ENCODE peak calls at places on chromosomes 1 and 21, in five cellular contexts. One of them, this sample, is unnamed.

GRCh38 chr1:13697738-13698137 is 2.2 kb upstream of the PRDM2 start:
- DNase-seq in colonic mucosa: no peak
- DNase-seq in tibial artery: no peak
- DNase-seq in ovary: no peak
- DNase-seq in fibroblast of mammary gland: no peak
- DNase-seq in this sample: no peak

GRCh38 chr1:7278045-7278444 is 492.8 kb downstream of the CAMTA1 start:
- DNase-seq in colonic mucosa: peak
- DNase-seq in tibial artery: no peak
- DNase-seq in ovary: no peak
- DNase-seq in fibroblast of mammary gland: no peak
- DNase-seq in this sample: no peak

GRCh38 chr1:62904537-62904936 is 120.6 kb downstream of the ATG4C start:
- DNase-seq in colonic mucosa: no peak
- DNase-seq in tibial artery: no peak
- DNase-seq in ovary: no peak
- DNase-seq in fibroblast of mammary gland: no peak
- DNase-seq in this sample: no peak

GRCh38 chr1:109634292-109634691 is 14.7 kb downstream of the AMPD2 start:
- DNase-seq in colonic mucosa: no peak
- DNase-seq in tibial artery: peak
- DNase-seq in ovary: no peak
- DNase-seq in fibroblast of mammary gland: no peak
- DNase-seq in this sample: peak

GRCh38 chr1:11650331-11650991 is 3.8 kb downstream of the FBXO2 start:
- DNase-seq in colonic mucosa: peak
- DNase-seq in tibial artery: peak
- DNase-seq in ovary: peak
- DNase-seq in fibroblast of mammary gland: peak
- DNase-seq in this sample: peak

GRCh38 chr1:64038965-64039926 is 164.2 kb upstream of the UBE2U start:
- DNase-seq in colonic mucosa: peak
- DNase-seq in tibial artery: peak
- DNase-seq in ovary: no peak
- DNase-seq in fibroblast of mammary gland: peak
- DNase-seq in this sample: peak

GRCh38 chr1:236144446-236145150 is 2.3 kb downstream of the GPR137B start:
- DNase-seq in colonic mucosa: no peak
- DNase-seq in tibial artery: no peak
- DNase-seq in ovary: no peak
- DNase-seq in fibroblast of mammary gland: no peak
- DNase-seq in this sample: no peak

GRCh38 chr1:2072109-2072806 is 22.0 kb downstream of the PRKCZ start:
- DNase-seq in colonic mucosa: peak
- DNase-seq in tibial artery: no peak
- DNase-seq in ovary: no peak
- DNase-seq in fibroblast of mammary gland: no peak
- DNase-seq in this sample: no peak

GRCh38 chr1:28421744-28422143 is 52.2 kb downstream of the PHACTR4 start:
- DNase-seq in colonic mucosa: no peak
- DNase-seq in tibial artery: no peak
- DNase-seq in ovary: no peak
- DNase-seq in fibroblast of mammary gland: no peak
- DNase-seq in this sample: no peak

GRCh38 chr1:66337249-66337648 is 196.7 kb upstream of the SGIP1 start:
- DNase-seq in colonic mucosa: no peak
- DNase-seq in tibial artery: no peak
- DNase-seq in ovary: no peak
- DNase-seq in fibroblast of mammary gland: no peak
- DNase-seq in this sample: no peak

GRCh38 chr1:202317941-202318925 is 23.5 kb downstream of the UBE2T start:
- DNase-seq in colonic mucosa: no peak
- DNase-seq in tibial artery: peak
- DNase-seq in ovary: no peak
- DNase-seq in fibroblast of mammary gland: no peak
- DNase-seq in this sample: no peak

GRCh38 chr1:245956225-245956624 is 550.9 kb downstream of the SMYD3 start:
- DNase-seq in colonic mucosa: no peak
- DNase-seq in tibial artery: no peak
- DNase-seq in ovary: no peak
- DNase-seq in fibroblast of mammary gland: no peak
- DNase-seq in this sample: no peak

GRCh38 chr1:23344111-23344986 is at the start of gene HNRNPR:
- DNase-seq in colonic mucosa: peak
- DNase-seq in tibial artery: peak
- DNase-seq in ovary: peak
- DNase-seq in fibroblast of mammary gland: peak
- DNase-seq in this sample: peak
- TF ChIP-seq CTCF in colonic mucosa: no peak
- TF ChIP-seq CTCF in tibial artery: no peak
- TF ChIP-seq CTCF in ovary: peak
- TF ChIP-seq CTCF in fibroblast of mammary gland: no peak
- TF ChIP-seq CTCF in this sample: peak

GRCh38 chr1:117189726-117190125 is 21.0 kb downstream of the VTCN1 start:
- DNase-seq in colonic mucosa: no peak
- DNase-seq in tibial artery: no peak
- DNase-seq in ovary: no peak
- DNase-seq in fibroblast of mammary gland: no peak
- DNase-seq in this sample: no peak

GRCh38 chr1:117188268-117189108 is 22.2 kb downstream of the VTCN1 start:
- DNase-seq in colonic mucosa: no peak
- DNase-seq in tibial artery: no peak
- DNase-seq in ovary: no peak
- DNase-seq in fibroblast of mammary gland: peak
- DNase-seq in this sample: no peak

DNA sequence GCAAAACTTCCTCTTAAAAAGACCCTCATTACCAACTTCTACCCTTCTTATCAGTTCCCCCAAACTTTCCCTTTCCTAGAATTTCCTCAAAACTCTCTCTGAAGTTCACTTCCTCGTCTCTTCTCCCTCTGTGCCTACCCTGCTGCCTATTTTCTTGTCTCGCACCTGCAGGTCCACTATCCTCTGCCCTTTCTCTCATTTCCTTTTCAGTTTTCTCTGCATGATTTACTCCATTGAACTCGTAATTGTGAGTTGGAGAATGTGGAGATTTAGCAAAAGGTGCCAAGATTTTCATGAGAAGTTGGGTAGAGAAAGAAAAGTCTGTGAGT is 21.7 kb downstream of the VTCN1 start:
- DNase-seq in colonic mucosa: no peak
- DNase-seq in tibial artery: no peak
- DNase-seq in ovary: no peak
- DNase-seq in fibroblast of mammary gland: no peak
- DNase-seq in this sample: no peak
- TF ChIP-seq CTCF in colonic mucosa: no peak
- TF ChIP-seq CTCF in tibial artery: no peak
- TF ChIP-seq CTCF in ovary: no peak
- TF ChIP-seq CTCF in fibroblast of mammary gland: no peak
- TF ChIP-seq CTCF in this sample: no peak

GRCh38 chr21:39098696-39099111 is 84.5 kb downstream of the PSMG1 start:
- DNase-seq in colonic mucosa: no peak
- DNase-seq in tibial artery: peak
- DNase-seq in ovary: no peak
- DNase-seq in fibroblast of mammary gland: no peak
- DNase-seq in this sample: no peak

GRCh38 chr21:39097981-39098380 is 85.3 kb downstream of the PSMG1 start:
- DNase-seq in colonic mucosa: no peak
- DNase-seq in tibial artery: peak
- DNase-seq in ovary: no peak
- DNase-seq in fibroblast of mammary gland: no peak
- DNase-seq in this sample: no peak

GRCh38 chr21:39096754-39097153 is 86.5 kb downstream of the PSMG1 start:
- DNase-seq in colonic mucosa: no peak
- DNase-seq in tibial artery: peak
- DNase-seq in ovary: no peak
- DNase-seq in fibroblast of mammary gland: no peak
- DNase-seq in this sample: no peak

GRCh38 chr21:39095681-39096080 is 87.6 kb downstream of the PSMG1 start:
- DNase-seq in colonic mucosa: no peak
- DNase-seq in tibial artery: peak
- DNase-seq in ovary: no peak
- DNase-seq in fibroblast of mammary gland: no peak
- DNase-seq in this sample: no peak

DNA sequence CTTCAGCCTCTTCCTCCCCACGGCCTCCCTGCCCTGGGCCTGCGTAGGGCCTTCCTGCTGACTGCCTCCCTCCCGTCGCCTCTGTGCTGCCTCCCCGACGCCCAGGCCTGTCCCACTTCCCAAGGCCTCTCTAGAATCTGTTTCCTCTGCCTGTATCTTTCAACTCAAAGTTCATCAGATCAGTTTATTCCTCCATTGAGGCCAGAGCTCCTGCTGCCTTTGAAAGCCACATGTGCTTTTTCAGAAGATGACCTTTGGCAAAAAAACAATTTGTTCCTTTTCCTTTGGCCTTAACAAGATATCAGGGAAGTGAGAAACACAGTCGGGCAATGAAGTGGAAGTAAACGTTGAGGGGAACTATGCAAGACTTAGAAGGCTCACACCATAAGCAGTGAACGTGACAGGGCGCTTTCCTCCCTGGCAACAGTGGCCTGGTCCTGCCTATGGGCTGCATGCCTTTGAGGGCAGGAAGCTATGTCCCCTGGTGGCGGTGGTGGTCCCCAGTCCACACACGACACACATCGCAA is 85.9 kb downstream of the PSMG1 start:
- DNase-seq in colonic mucosa: no peak
- DNase-seq in tibial artery: peak
- DNase-seq in ovary: no peak
- DNase-seq in fibroblast of mammary gland: no peak
- DNase-seq in this sample: no peak
- TF ChIP-seq CTCF in colonic mucosa: no peak
- TF ChIP-seq CTCF in tibial artery: no peak
- TF ChIP-seq CTCF in ovary: no peak
- TF ChIP-seq CTCF in fibroblast of mammary gland: no peak
- TF ChIP-seq CTCF in this sample: no peak

DNA sequence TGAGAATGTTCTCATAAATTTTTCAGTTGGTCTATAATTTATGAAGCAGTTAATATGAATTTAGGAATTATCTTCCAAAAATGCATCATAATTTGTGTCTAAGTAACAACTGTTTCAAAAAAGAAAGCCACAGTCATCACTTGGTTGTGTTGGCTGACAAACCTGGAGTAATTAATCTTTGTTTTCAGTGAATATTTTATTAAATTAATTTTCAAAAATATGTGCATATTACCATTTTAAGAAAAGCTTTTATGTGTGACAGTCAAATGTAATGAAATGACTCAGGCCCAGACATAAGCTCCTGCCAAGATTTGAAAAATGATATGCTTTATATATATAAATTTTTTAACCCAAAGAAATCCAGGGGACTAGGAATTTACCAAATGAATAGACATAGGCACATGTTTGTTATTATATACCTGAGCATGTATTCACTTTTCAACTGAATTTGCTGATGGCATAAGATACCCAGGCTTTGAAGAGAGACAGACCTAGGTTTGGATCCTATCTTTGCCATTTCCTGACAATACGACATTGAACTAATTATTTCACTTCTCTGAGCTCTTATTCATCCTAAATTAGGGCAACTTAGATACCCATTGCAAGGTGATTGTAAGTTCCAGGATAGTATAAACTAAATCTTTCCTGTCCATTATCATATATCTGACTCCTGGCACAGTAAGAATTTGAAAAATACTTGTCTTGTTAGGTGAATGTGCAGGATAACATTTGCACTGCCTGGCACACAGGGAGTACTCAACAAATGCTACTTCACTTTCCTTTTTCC is 729.5 kb upstream of the ADGRL2 start:
- DNase-seq in colonic mucosa: no peak
- DNase-seq in tibial artery: no peak
- DNase-seq in ovary: no peak
- DNase-seq in fibroblast of mammary gland: no peak
- DNase-seq in this sample: no peak
- TF ChIP-seq CTCF in colonic mucosa: no peak
- TF ChIP-seq CTCF in tibial artery: no peak
- TF ChIP-seq CTCF in ovary: no peak
- TF ChIP-seq CTCF in fibroblast of mammary gland: no peak
- TF ChIP-seq CTCF in this sample: no peak

DNA sequence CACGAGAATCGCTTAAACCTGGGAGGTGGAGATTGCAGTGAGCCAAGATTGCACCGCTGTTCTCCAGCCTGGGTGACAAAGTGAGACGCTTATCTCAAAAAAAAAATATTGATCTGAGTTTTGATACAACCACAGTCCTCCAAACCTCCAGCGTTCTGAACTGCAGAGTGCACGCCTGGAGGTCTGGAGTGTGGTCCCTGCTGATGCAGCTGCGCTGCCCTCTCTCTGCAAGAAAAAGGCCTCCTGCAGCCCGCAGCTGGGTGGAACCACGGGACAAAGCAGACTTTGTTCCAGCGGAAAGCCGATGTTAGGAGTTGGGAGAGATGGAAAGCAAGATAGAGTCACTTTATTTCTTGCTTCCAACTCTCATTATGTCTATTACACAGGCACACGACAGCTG is 144.9 kb upstream of the SOD1 start:
- DNase-seq in colonic mucosa: no peak
- DNase-seq in tibial artery: no peak
- DNase-seq in ovary: no peak
- DNase-seq in fibroblast of mammary gland: no peak
- DNase-seq in this sample: peak
- TF ChIP-seq CTCF in colonic mucosa: no peak
- TF ChIP-seq CTCF in tibial artery: no peak
- TF ChIP-seq CTCF in ovary: no peak
- TF ChIP-seq CTCF in fibroblast of mammary gland: no peak
- TF ChIP-seq CTCF in this sample: no peak

GRCh38 chr1:15168479-15168878 is 14.9 kb downstream of the TMEM51 start:
- DNase-seq in colonic mucosa: no peak
- DNase-seq in tibial artery: no peak
- DNase-seq in ovary: no peak
- DNase-seq in fibroblast of mammary gland: peak
- DNase-seq in this sample: no peak
- TF ChIP-seq CTCF in colonic mucosa: no peak
- TF ChIP-seq CTCF in tibial artery: no peak
- TF ChIP-seq CTCF in ovary: no peak
- TF ChIP-seq CTCF in fibroblast of mammary gland: no peak
- TF ChIP-seq CTCF in this sample: no peak

This sample was measured in prostate gland.